ENCODE peak calls at places on chromosomes 2 and 18, in six cellular contexts. P, Q, R, Y, N and W are unnamed samples. For H3K9me3, the result is how much of the 10 kb centered on the place peaks cover.

GRCh38 chr2:236968101-236968886 is 117.4 kb upstream of the COPS8 start:
- DNase-seq in P (peak), N (no peak), R (peak), Q (no peak), Y (no peak), W (peak)

GRCh38 chr2:64168231-64168630 is 24.0 kb upstream of the PELI1 start:
- DNase-seq in P (no peak), Q (no peak), R (no peak), N (no peak), Y (no peak), W (no peak)

GRCh38 chr2:225041871-225042799 is at the start of gene DOCK10:
- DNase-seq in P (peak), N (no peak), Q (peak), R (peak), Y (peak), W (peak)

GRCh38 chr2:23523651-23524260 is 138.8 kb downstream of the KLHL29 start:
- DNase-seq in R (no peak), N (peak), P (no peak), Y (no peak), Q (no peak), W (no peak)

GRCh38 chr2:120978359-120979050 is 242.8 kb downstream of the GLI2 start:
- DNase-seq in Q (no peak), Y (no peak), N (no peak), P (peak), R (no peak), W (no peak)

GRCh38 chr2:146697307-146697706 is 1147.5 kb upstream of the ACVR2A start:
- DNase-seq in R (no peak), Y (no peak), Q (no peak), P (no peak), N (no peak), W (no peak)

GRCh38 chr18:33960393-33960792 is 264.3 kb downstream of the NOL4 start:
- DNase-seq in R (no peak), Q (no peak), Y (no peak), N (no peak), P (no peak), W (no peak)

GRCh38 chr18:77329651-77330050 is 80.0 kb downstream of the GALR1 start:
- DNase-seq in P (no peak), R (no peak), Q (no peak), N (no peak), Y (no peak), W (no peak)

GRCh38 chr2:162928356-162928755 is 89.8 kb upstream of the KCNH7 start:
- DNase-seq in P (no peak), R (no peak), Y (no peak), N (no peak), Q (no peak), W (no peak)

GRCh38 chr2:10120938-10121574 is 1.5 kb upstream of the RRM2 start:
- DNase-seq in Q (no peak), Y (peak), R (no peak), N (no peak), P (peak), W (no peak)

GRCh38 chr18:3061581-3062416 is 48.9 kb upstream of the LPIN2 start:
- DNase-seq in N (no peak), P (no peak), Y (no peak), R (no peak), Q (no peak), W (no peak)

GRCh38 chr2:171297951-171298350 is 135.8 kb downstream of the METTL8 start:
- DNase-seq in Y (no peak), Q (no peak), P (no peak), R (no peak), N (no peak), W (no peak)

GRCh38 chr2:170386554-170386953 is 208.6 kb downstream of the MYO3B start:
- DNase-seq in Y (no peak), N (no peak), Q (no peak), P (no peak), R (no peak), W (no peak)

GRCh38 chr2:200828572-200829257 is 17.0 kb downstream of the BZW1 start:
- DNase-seq in P (no peak), R (no peak), Y (no peak), N (no peak), Q (no peak), W (peak)

DNA sequence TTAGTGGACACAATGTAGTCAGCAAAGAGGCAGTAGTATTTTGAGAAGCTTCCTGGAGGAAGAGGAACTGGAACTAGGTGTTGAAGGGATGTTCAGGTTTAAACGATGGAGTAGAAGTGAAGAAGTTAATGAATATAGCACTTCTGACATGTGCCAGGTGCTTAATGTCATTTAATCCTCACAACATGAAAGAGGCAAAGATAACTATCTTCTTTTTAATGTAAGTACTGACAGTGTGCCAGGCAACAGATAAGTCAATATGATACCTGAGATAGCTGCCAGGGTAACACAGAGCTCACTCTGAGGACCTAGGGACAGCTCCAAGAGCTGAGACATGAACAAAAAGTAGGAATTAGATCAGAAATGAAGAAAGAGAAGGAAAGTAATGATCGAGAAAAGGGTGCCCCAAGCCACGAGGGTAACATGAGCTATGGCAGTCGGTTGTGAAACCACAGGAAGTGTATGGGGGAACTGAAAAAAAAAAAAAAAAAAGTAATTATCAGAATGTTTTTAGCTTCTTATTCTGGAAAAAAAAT is 140.7 kb downstream of the RNF144A start:
- DNase-seq in Y (peak), R (no peak), P (no peak), N (no peak), Q (no peak), W (no peak)
- H3K4me3 ChIP-seq in Y (peak), R (no peak), P (peak), N (no peak), Q (no peak), W (no peak)

GRCh38 chr2:135839713-135840112 is 2.7 kb upstream of the LCT start:
- DNase-seq in P (no peak), R (no peak), N (no peak), Q (no peak), Y (no peak), W (no peak)
- TF ChIP-seq CTCF in P (no peak), R (no peak), N (no peak), Q (no peak), Y (no peak), W (no peak)

DNA sequence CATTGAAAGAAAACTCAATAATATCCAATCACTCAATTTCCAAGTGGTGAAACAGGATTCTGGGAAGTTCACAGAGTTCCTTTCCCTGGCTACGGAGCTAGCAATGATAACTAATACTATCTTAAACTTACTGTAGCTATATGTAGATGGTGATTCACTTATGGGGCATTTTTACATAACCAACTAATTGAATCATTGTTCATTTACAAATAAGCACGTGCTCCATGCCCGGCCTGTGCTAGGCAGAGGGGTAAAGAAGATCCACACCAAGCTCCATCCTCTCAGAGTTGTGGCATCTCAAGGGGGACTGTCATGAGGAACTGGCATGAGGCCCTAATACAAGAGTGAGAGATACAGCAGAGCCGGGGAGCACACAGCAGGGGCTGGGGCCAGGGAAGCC is 176.3 kb downstream of the ANKRD30B start:
- DNase-seq in R (no peak), P (no peak), Y (no peak), Q (no peak), N (no peak), W (no peak)
- H3K9me3 ChIP-seq in R (under half), P (under half), Y (under half), Q (under half), N (under half), W (under half)

DNA sequence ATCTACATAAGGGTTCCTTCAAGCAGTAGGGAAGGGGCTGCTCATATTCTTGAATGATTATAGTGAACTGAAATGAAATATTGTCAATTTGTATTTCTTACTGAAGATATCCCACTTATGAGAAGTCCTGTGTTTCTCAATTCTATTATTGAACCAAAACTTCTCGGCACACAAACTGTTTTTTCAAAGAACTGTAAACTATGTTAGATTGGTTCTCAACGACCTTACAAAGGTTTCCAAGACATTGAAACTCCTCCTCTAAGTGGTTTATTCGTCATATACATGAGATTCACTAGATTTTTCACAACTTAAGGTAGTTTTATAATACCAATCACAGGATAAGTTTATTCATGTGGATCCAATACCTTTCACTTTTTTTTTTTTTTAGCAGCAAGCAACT is 1.4 kb downstream of the CCL20 start:
- DNase-seq in P (no peak), R (no peak), Q (no peak), N (no peak), Y (no peak), W (no peak)
- H3K4me3 ChIP-seq in P (no peak), R (no peak), Q (no peak), N (no peak), Y (no peak), W (no peak)

DNA sequence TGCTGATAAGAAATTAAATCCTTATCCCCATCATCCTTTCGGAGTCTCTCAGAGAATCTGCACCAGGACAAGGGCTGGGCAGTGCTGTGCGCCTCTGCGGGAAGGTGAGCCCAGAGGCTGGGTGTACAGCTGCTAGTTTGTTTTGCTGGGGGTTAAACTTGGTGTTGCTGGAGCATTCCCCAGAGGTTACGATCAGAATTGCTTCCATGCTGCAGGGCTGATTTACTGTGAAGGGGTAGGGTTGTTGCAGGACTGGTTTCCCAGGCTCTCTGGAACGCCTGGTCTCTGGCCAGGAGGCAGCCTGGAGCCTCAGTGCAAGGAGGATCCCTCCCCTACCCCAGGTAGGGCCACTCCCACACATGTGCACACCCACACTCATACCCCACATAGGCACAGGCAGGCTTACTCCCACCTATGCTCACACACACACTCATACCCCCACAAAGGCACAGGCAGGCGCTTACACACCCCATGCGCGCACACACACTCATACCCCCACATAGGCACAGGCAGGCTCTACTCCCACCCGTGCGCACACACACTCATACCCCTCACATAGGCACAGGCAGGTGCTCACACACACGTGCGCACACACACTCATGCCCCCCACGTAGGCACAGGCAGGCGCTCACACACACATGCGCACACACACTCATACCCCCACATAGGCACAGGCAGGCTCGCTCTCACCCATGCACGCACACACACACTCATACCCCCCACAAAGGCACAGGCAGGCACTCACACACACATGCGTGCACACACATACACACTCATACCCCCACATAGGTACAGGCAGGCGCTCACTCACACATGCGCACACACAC is 11.3 kb downstream of the CNNM4 start:
- DNase-seq in P (no peak), R (peak), Y (peak), N (peak), Q (no peak), W (peak)
- TF ChIP-seq CTCF in P (no peak), R (peak), Y (peak), N (peak), Q (no peak), W (peak)

GRCh38 chr18:78699516-78699915 is 280.1 kb upstream of the SALL3 start:
- DNase-seq in N (no peak), R (no peak), Q (no peak), P (peak), Y (no peak), W (no peak)

GRCh38 chr18:78698914-78699313 is 280.7 kb upstream of the SALL3 start:
- DNase-seq in Y (no peak), Q (no peak), R (no peak), P (no peak), N (no peak), W (no peak)

GRCh38 chr18:78693429-78693828 is 286.2 kb upstream of the SALL3 start:
- DNase-seq in N (no peak), Q (no peak), R (peak), Y (no peak), P (no peak), W (no peak)

GRCh38 chr18:78696698-78697435 is 282.8 kb upstream of the SALL3 start:
- DNase-seq in Q (no peak), P (no peak), R (no peak), N (no peak), Y (no peak), W (no peak)

GRCh38 chr18:78697446-78697845 is 282.2 kb upstream of the SALL3 start:
- DNase-seq in Q (no peak), P (no peak), R (no peak), N (no peak), Y (no peak), W (no peak)
- H3K9me3 ChIP-seq in Q (under half), P (under half), R (under half), N (under half), Y (under half), W (under half)